ENCODE peak calls at places on chromosomes 12 and 14, in five cellular contexts. P is A549, F is K562, U is HepG2, B is GM12878. N is an unnamed sample.

GRCh38 chr12:124457287-124458219 is 109.9 kb downstream of the NCOR2 start:
- DNase-seq in U (no peak), B (no peak), P (no peak), F (no peak), N (no peak)

GRCh38 chr12:119239040-119239439 is 60.3 kb downstream of the HSPB8 start:
- DNase-seq in P (no peak), B (no peak), U (no peak), F (no peak), N (no peak)

GRCh38 chr12:105278043-105278697 is 42.2 kb upstream of the APPL2 start:
- DNase-seq in P (peak), B (no peak), F (peak), U (peak), N (no peak)

GRCh38 chr12:47757840-47758583 is 668 bp downstream of the RAPGEF3 start:
- DNase-seq in F (no peak), B (no peak), U (no peak), P (no peak), N (no peak)

GRCh38 chr14:49306152-49306751 is 279.9 kb downstream of the RPS29 start:
- DNase-seq in F (peak), P (peak), B (no peak), U (peak), N (no peak)

GRCh38 chr14:24958271-24958670 is 91.7 kb downstream of the STXBP6 start:
- DNase-seq in F (no peak), U (no peak), B (no peak), P (no peak), N (no peak)

GRCh38 chr12:106903241-106903950 is 52.3 kb upstream of the TMEM263 start:
- DNase-seq in P (peak), F (peak), U (peak), B (no peak), N (peak)

GRCh38 chr12:71654200-71654599 is 9.4 kb downstream of the ZFC3H1 start:
- DNase-seq in F (peak), B (no peak), P (no peak), U (peak), N (no peak)

GRCh38 chr14:88551936-88552565 is 2.8 kb downstream of the PTPN21 start:
- DNase-seq in U (no peak), P (no peak), B (no peak), F (no peak), N (peak)

GRCh38 chr12:56635539-56636117 is 5.5 kb upstream of the BAZ2A start:
- DNase-seq in F (peak), B (no peak), U (no peak), P (peak), N (peak)

GRCh38 chr12:89040146-89040964 is 311.9 kb downstream of the DUSP6 start:
- DNase-seq in U (no peak), F (peak), B (no peak), P (no peak), N (peak)

GRCh38 chr12:54294152-54294913 is 6.5 kb downstream of the NFE2 start:
- DNase-seq in F (peak), B (no peak), P (peak), U (peak), N (peak)

GRCh38 chr12:127108360-127109215 is 1158.4 kb upstream of the TMEM132C start:
- DNase-seq in U (peak), B (no peak), F (peak), P (peak), N (peak)

GRCh38 chr14:56532546-56532945 is 47.1 kb upstream of the TMEM260 start:
- DNase-seq in P (no peak), B (no peak), F (no peak), U (no peak), N (no peak)

GRCh38 chr14:59919582-59920377 is at the start of gene LRRC9:
- DNase-seq in P (no peak), U (peak), F (no peak), B (no peak), N (peak)

GRCh38 chr14:35789651-35790050 is 19.4 kb downstream of the RALGAPA1 start:
- DNase-seq in P (no peak), F (no peak), B (no peak), U (no peak), N (no peak)

GRCh38 chr12:203462-204260 is 10.3 kb downstream of the SLC6A12 start:
- DNase-seq in B (no peak), P (peak), F (no peak), U (no peak), N (peak)

GRCh38 chr14:94548999-94549985 is 11.9 kb upstream of the SERPINA4 start:
- DNase-seq in F (peak), P (peak), U (peak), B (no peak), N (peak)

GRCh38 chr12:46357438-46358324 is 14.9 kb downstream of the SLC38A2 start:
- DNase-seq in P (peak), F (no peak), U (peak), B (no peak), N (no peak)

GRCh38 chr12:80655751-80656150 is 51.7 kb upstream of the MYF6 start:
- DNase-seq in F (no peak), U (no peak), P (no peak), B (no peak), N (no peak)

GRCh38 chr14:78997811-78998210 is 827.6 kb downstream of the NRXN3 start:
- DNase-seq in P (no peak), F (no peak), B (no peak), U (no peak), N (no peak)

GRCh38 chr12:67727652-67728295 is 79.2 kb downstream of the DYRK2 start:
- DNase-seq in U (no peak), B (no peak), F (no peak), P (no peak), N (no peak)

GRCh38 chr14:29749327-29749726 is 178.3 kb downstream of the PRKD1 start:
- DNase-seq in B (no peak), F (peak), P (peak), U (no peak), N (no peak)

DNA sequence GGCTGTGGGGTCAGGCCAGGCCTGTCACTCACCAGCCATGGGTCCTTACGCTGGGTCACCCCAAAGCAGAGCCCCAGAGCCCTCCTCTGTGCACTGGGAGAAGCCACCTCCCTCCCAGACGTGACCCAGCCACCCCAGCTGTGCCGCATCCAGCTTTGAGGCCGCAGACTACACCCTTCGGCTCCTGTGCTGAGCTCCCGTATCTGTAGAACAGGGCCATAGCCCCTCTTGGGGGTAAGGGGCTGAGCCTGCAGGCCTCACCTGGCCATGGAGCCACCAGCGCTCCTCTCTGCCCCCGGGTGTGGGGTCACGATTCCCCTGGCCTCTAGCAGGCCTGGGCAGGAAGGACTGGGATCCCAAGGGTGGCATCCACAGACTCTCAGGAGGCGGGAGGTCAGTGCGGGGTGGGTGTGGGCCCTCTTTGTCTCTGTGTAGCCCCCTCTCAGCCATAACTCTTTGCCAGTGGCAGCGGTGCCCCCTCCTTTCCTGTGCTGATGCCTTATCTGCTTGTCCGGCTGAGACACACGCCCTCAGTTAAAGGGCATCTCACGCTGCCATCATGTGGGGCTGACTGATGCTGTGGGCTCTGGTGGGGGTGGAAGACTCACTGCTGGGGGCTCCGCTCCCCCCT is 16.3 kb downstream of the ASPG start:
- DNase-seq in B (no peak), P (no peak), U (no peak), F (no peak), N (no peak)
- TF ChIP-seq ESRRA in B (no peak), P (no peak), U (no peak), F (no peak), N (no peak)

DNA sequence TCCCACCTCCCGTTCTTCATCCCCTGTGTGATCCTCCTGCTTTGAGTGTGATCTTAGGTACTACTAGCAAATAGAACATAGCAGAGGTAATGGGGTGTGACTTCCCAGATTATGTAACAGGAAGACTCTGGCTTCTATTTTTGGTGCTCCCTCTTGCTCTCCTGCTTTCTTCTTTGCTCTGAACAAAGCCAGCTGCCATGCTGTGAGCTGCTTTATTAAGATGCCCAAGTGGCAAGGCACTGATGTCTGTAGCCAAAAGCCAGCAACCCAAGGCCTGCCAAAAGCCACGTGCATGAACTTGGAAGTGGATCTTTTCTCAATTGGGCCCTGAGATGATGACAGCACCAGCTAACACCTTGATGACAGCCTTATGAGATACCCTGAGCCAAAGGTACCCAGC is 5.8 kb upstream of the MFAP5 start:
- DNase-seq in U (no peak), B (no peak), P (no peak), F (no peak), N (no peak)
- TF ChIP-seq ESRRA in U (no peak), B (no peak), P (no peak), F (no peak), N (no peak)

GRCh38 chr14:21039585-21040369 is 2.4 kb upstream of the RNASE7 start:
- DNase-seq in F (peak), P (peak), B (no peak), U (peak), N (peak)

GRCh38 chr14:21040370-21040925 is 1.7 kb upstream of the RNASE7 start:
- DNase-seq in P (no peak), F (no peak), U (no peak), B (no peak), N (no peak)

GRCh38 chr14:21036746-21037145 is 2.1 kb upstream of the RNASE13 start:
- DNase-seq in U (no peak), P (no peak), F (no peak), B (no peak), N (no peak)

GRCh38 chr14:21038416-21039058 is 3.6 kb upstream of the RNASE7 start:
- DNase-seq in F (no peak), U (no peak), P (no peak), B (no peak), N (no peak)

GRCh38 chr14:21039059-21039422 is 3.1 kb upstream of the RNASE7 start:
- DNase-seq in P (no peak), F (no peak), B (no peak), U (peak), N (peak)
- TF ChIP-seq ESRRA in P (no peak), F (no peak), B (no peak), U (no peak), N (no peak)

DNA sequence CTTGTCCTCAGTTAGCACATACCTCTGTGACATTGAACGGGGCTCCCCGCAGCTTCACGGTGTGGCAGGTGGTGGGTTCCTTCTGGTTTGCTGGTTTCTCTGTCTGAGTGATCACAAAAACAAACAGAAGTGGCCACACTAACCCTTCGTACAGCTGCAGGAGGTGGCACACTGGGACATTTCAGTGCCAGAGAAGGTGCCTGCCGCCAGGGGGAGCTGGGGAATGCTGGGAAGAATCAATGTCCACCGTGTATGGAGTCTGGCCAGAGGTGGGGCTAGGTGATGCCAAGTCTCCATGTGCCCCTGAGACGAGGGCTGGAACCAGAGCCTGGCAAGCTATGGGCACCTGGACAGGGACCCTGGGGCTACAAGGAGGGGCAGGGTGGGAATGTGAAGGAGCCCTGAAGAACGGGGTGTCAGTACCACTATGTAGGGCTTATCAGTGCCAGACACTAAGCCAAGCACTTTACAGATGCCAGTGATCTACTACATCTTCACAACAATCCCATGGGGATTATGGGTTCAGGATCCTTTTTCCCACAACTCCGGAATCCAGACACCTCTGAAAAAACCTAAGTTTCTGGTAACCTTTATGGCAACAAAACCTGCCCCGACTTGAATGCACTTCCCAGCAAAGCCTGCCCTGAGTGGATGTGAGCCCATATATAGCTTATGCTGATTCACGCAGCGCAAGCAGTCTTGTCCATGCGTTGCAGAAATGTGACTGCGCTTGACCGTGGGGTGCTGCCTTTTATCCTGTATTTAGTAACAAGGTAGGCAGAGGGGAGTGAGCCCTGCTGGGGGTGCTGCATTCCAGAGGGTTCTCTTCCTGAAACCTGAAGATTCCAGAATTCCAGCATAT is 10.8 kb downstream of the RBM19 start:
- DNase-seq in B (no peak), F (peak), U (peak), P (peak), N (peak)
- TF ChIP-seq ESRRA in B (no peak), F (no peak), U (no peak), P (no peak), N (no peak)

GRCh38 chr14:75835156-75836141 is 146.3 kb downstream of the TGFB3 start:
- DNase-seq in U (peak), B (no peak), P (no peak), F (no peak), N (no peak)
- TF ChIP-seq ESRRA in U (no peak), B (no peak), P (no peak), F (no peak), N (no peak)